ENCODE peak calls at places on chromosomes 2 and 18, in five cellular contexts. X is prostate gland, O is psoas muscle, Z is upper lobe of right lung, E is PC-9. F is an unnamed sample.

GRCh38 chr18:13542520-13542847 is 183.9 kb downstream of the FAM210A start:
- DNase-seq in E (no peak), Z (no peak), O (no peak), X (no peak), F (no peak)

GRCh38 chr2:102488063-102488462 is 15.0 kb downstream of the SLC9A4 start:
- DNase-seq in X (no peak), E (peak; percentile 87), O (no peak), Z (no peak), F (peak; percentile 50)

GRCh38 chr2:233247744-233248143 is 3.7 kb upstream of the ATG16L1 start:
- DNase-seq in X (no peak), O (no peak), E (peak; percentile 94), Z (no peak), F (peak; percentile 12)

GRCh38 chr2:108858894-108859293 is 72.3 kb downstream of the CCDC138 start:
- DNase-seq in X (no peak), Z (no peak), E (no peak), O (no peak), F (no peak)

GRCh38 chr2:29262681-29263260 is 147.6 kb downstream of the CLIP4 start:
- DNase-seq in O (no peak), E (no peak), Z (no peak), X (no peak), F (no peak)

GRCh38 chr2:171711351-171711750 is 24.1 kb downstream of the DYNC1I2 start:
- DNase-seq in X (no peak), E (no peak), Z (no peak), O (no peak), F (no peak)

GRCh38 chr2:117960231-117960630 is 53.6 kb downstream of the CCDC93 start:
- DNase-seq in E (no peak), O (no peak), X (no peak), Z (no peak), F (no peak)

GRCh38 chr2:241803387-241804325 is 5.3 kb upstream of the NEU4 start:
- DNase-seq in E (peak; percentile 61), X (no peak), O (peak; percentile 83), Z (peak; percentile 67), F (no peak)

GRCh38 chr2:19312949-19313348 is 45.5 kb downstream of the OSR1 start:
- DNase-seq in E (no peak), X (no peak), Z (no peak), O (no peak), F (peak; percentile 12)

GRCh38 chr2:156182132-156182531 is 150.4 kb downstream of the NR4A2 start:
- DNase-seq in E (peak; percentile 52), O (no peak), Z (no peak), X (peak; percentile 92), F (peak; percentile 63)

GRCh38 chr2:221454459-221455105 is 117.5 kb downstream of the EPHA4 start:
- DNase-seq in E (no peak), Z (no peak), O (no peak), X (no peak), F (no peak)

GRCh38 chr2:134522436-134522835 is 196.4 kb downstream of the TMEM163 start:
- DNase-seq in E (no peak), O (no peak), Z (no peak), X (no peak), F (no peak)

GRCh38 chr2:136384541-136385303 is 266.8 kb upstream of the CXCR4 start:
- DNase-seq in X (peak; percentile 20), Z (no peak), E (peak; percentile 5), O (no peak), F (peak; percentile 24)

GRCh38 chr2:181300600-181301291 is 156.4 kb upstream of the ITGA4 start:
- DNase-seq in Z (no peak), X (no peak), E (no peak), O (no peak), F (no peak)

GRCh38 chr2:137262600-137262999 is 497.3 kb downstream of the THSD7B start:
- DNase-seq in X (no peak), E (no peak), Z (no peak), O (no peak), F (no peak)

GRCh38 chr2:7567646-7568045 is 650.4 kb downstream of the RNF144A start:
- DNase-seq in X (no peak), E (no peak), O (no peak), Z (no peak), F (no peak)

GRCh38 chr18:48467231-48467630 is 58.0 kb upstream of the ZBTB7C start:
- DNase-seq in O (no peak), E (no peak), X (no peak), Z (no peak), F (no peak)

GRCh38 chr18:31105733-31106132 is 3.5 kb upstream of the DSC2 start:
- DNase-seq in O (no peak), E (no peak), X (no peak), Z (no peak), F (no peak)

GRCh38 chr18:21163647-21164625 is 52.3 kb upstream of the ROCK1 start:
- DNase-seq in X (no peak), E (no peak), O (no peak), Z (no peak), F (no peak)

GRCh38 chr2:10022464-10022863 is 20.9 kb upstream of the KLF11 start:
- DNase-seq in O (no peak), X (no peak), E (no peak), Z (no peak), F (no peak)

GRCh38 chr2:95344208-95344570 is 47.0 kb downstream of the KCNIP3 start:
- DNase-seq in Z (peak; percentile 33), X (no peak), E (no peak), O (peak; percentile 32), F (no peak)

GRCh38 chr2:8662239-8662879 is 19.5 kb upstream of the ID2 start:
- DNase-seq in O (no peak), X (no peak), E (peak; percentile 31), Z (peak; percentile 42), F (no peak)

GRCh38 chr2:198640463-198640862 is 817.3 kb downstream of the SATB2 start:
- DNase-seq in Z (no peak), E (no peak), X (no peak), O (no peak), F (no peak)

GRCh38 chr18:79586436-79587297 is 92.9 kb upstream of the CTDP1 start:
- DNase-seq in E (no peak), Z (peak; percentile 60), X (no peak), O (peak; percentile 26), F (no peak)

GRCh38 chr2:189369566-189369965 is 71.7 kb upstream of the WDR75 start:
- DNase-seq in Z (no peak), X (no peak), O (no peak), E (no peak), F (no peak)

GRCh38 chr2:173326806-173327205 is 27.9 kb upstream of the CDCA7 start:
- DNase-seq in E (no peak), X (no peak), O (no peak), Z (no peak), F (no peak)

GRCh38 chr2:127205211-127206140 is 14.6 kb downstream of the CYP27C1 start:
- DNase-seq in O (no peak), Z (peak; percentile 47), X (no peak), E (no peak), F (no peak)

GRCh38 chr2:237156131-237156856 is 70.6 kb downstream of the COPS8 start:
- DNase-seq in X (no peak), O (peak; percentile 90), E (no peak), Z (no peak), F (no peak)

GRCh38 chr2:170714156-170715061 is 728 bp upstream of the SP5 start:
- DNase-seq in Z (peak; percentile 82), E (peak; percentile 53), X (no peak), O (peak; percentile 58), F (peak; percentile 93)

GRCh38 chr18:62935994-62936393 is 220.7 kb downstream of the PHLPP1 start:
- DNase-seq in O (no peak), X (no peak), E (no peak), Z (no peak), F (no peak)

GRCh38 chr2:98533547-98533946 is 74.8 kb downstream of the COA5 start:
- DNase-seq in X (no peak), O (no peak), Z (no peak), E (no peak), F (no peak)

GRCh38 chr2:241981076-241981700 is 111.7 kb downstream of the RTP5 start:
- DNase-seq in X (no peak), O (no peak), E (no peak), Z (no peak), F (no peak)

GRCh38 chr2:108570416-108570815 is 36.1 kb downstream of the LIMS1 start:
- DNase-seq in O (no peak), X (no peak), E (no peak), Z (no peak), F (no peak)

GRCh38 chr18:1475867-1476266 is 571.2 kb downstream of the ADCYAP1 start:
- DNase-seq in Z (no peak), X (no peak), E (no peak), O (no peak), F (no peak)
- H3K9me3 ChIP-seq in Z (no peaks in the 10 kb centered on the region), X (no peaks in the 10 kb centered on the region), E (no peaks in the 10 kb centered on the region), O (no peaks in the 10 kb centered on the region), F (no peaks in the 10 kb centered on the region)

GRCh38 chr2:168894720-168895119 is 4.5 kb upstream of the SPC25 start:
- DNase-seq in Z (no peak), X (no peak), O (no peak), E (no peak), F (no peak)

GRCh38 chr2:168894101-168894500 is 3.9 kb upstream of the SPC25 start:
- DNase-seq in E (no peak), O (no peak), Z (no peak), X (no peak), F (no peak)

GRCh38 chr2:168889635-168890005 is 610 bp downstream of the SPC25 start:
- DNase-seq in O (no peak), X (no peak), E (no peak), Z (no peak), F (no peak)

GRCh38 chr2:168892327-168892726 is 2.1 kb upstream of the SPC25 start:
- DNase-seq in Z (no peak), O (no peak), E (no peak), X (no peak), F (no peak)

DNA sequence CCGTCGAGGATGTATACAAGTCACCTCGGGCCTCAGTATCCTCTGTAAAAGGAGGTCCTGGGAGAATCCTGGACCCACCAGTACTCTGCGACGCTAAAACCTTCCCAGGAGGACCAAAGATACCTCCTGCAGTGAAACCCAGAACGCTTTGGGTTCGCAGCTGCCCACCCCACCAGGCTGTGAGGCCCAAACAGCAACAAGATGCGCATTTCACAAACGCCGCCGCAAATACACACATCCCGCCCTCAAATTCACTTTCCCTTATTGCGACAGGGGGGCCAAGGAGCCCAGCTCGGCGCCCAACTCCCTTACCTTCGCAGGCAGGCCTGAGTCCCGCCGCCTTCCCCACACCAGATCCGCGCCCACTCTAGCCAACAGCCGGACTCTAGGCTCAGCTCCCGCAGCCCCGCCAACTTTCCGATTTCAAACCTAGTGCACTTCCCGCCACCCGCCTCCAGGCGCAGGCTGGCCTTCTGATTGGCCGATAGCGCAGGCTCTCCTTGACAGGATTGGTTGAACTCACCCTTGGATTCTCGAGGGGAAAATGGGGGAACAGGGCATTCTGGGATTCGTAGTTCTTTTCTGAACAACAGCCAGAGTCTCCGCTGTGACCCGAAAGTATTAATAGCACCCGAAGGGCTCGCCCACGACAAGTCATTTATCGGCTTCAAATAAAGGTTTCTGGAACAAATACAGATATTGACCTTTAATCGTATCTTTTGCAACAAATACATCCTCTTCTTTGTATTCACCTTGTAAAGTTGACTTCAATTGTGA is at the start of gene SPC25:
- DNase-seq in E (peak; percentile 75), O (peak; percentile 93), Z (peak; percentile 90), X (peak; percentile 73), F (peak; percentile 93)
- H3K4me3 ChIP-seq in E (peak within 1 kb of the TSS; percentile 64), O (peak within 1 kb of the TSS; percentile 65), Z (peak within 1 kb of the TSS; percentile 49), X (peak within 1 kb of the TSS; percentile 38), F (peak within 1 kb of the TSS; percentile 75)

GRCh38 chr2:81598437-81598836 is 1293.9 kb upstream of the LRRTM1 start:
- DNase-seq in X (no peak), Z (no peak), E (peak; percentile 6), O (no peak), F (no peak)
- H3K9me3 ChIP-seq in X (no peaks in the 10 kb centered on the region), Z (no peaks in the 10 kb centered on the region), E (no peaks in the 10 kb centered on the region), O (no peaks in the 10 kb centered on the region), F (no peaks in the 10 kb centered on the region)

GRCh38 chr2:65382776-65383357 is 49.5 kb downstream of the SPRED2 start:
- DNase-seq in E (peak; percentile 98), Z (peak; percentile 95), O (peak; percentile 80), X (peak; percentile 83), F (peak; percentile 13)
- H3K4me3 ChIP-seq in E (peak overlapping the region; percentile 15), Z (no peak overlapping the region), O (peak overlapping the region; percentile 33), X (no peak overlapping the region), F (no peak overlapping the region)

F was measured in Caco-2.